ENCODE peak calls at places on chromosomes 1 and 21, in six cellular contexts. V, J, A, E, G and D are unnamed samples.

GRCh38 chr1:22824975-22825374 is 114.3 kb downstream of the EPHB2 start:
- DNase-seq in V (no peak), E (no peak), J (no peak), G (no peak), A (no peak), D (no peak)

GRCh38 chr1:244413736-244414135 is 38.0 kb downstream of the ADSS2 start:
- DNase-seq in J (no peak), G (no peak), V (no peak), A (no peak), E (no peak), D (no peak)

GRCh38 chr1:38047603-38048146 is 1.1 kb upstream of the POU3F1 start:
- DNase-seq in G (no peak), A (no peak), E (no peak), J (no peak), V (no peak), D (no peak)

GRCh38 chr1:167524651-167525050 is 6.3 kb upstream of the CD247 start:
- DNase-seq in E (peak), A (no peak), J (no peak), G (no peak), V (no peak), D (no peak)

GRCh38 chr1:20069932-20070331 is at the start of gene PLA2G5:
- DNase-seq in A (no peak), G (no peak), J (no peak), V (no peak), E (no peak), D (no peak)

GRCh38 chr1:167273027-167273800 is 52.5 kb downstream of the POU2F1 start:
- DNase-seq in G (no peak), A (no peak), V (no peak), E (no peak), J (no peak), D (no peak)

GRCh38 chr1:13775916-13776315 is 75.9 kb downstream of the PRDM2 start:
- DNase-seq in G (no peak), A (no peak), E (no peak), J (no peak), V (no peak), D (no peak)

GRCh38 chr1:40122865-40123264 is 25.8 kb upstream of the PPT1 start:
- DNase-seq in J (no peak), V (no peak), A (no peak), E (peak), G (no peak), D (no peak)

GRCh38 chr1:119988316-119989067 is 81.0 kb downstream of the NOTCH2 start:
- DNase-seq in J (no peak), E (no peak), V (no peak), A (no peak), G (no peak), D (no peak)

GRCh38 chr1:208238710-208239517 is 5.3 kb downstream of the PLXNA2 start:
- DNase-seq in G (peak), J (no peak), A (no peak), V (peak), E (peak), D (peak)

GRCh38 chr1:89566761-89567174 is 42.1 kb downstream of the LRRC8B start:
- DNase-seq in A (no peak), G (no peak), J (no peak), E (no peak), V (no peak), D (no peak)

GRCh38 chr21:21096956-21097355 is 98.7 kb downstream of the NCAM2 start:
- DNase-seq in G (no peak), E (peak), J (no peak), V (no peak), A (no peak), D (no peak)

GRCh38 chr1:66570196-66570595 is 36.2 kb downstream of the SGIP1 start:
- DNase-seq in J (no peak), G (no peak), E (no peak), A (no peak), V (no peak), D (no peak)

GRCh38 chr21:38768385-38769071 is 37.2 kb upstream of the ETS2 start:
- DNase-seq in V (no peak), G (no peak), E (peak), J (no peak), A (no peak), D (peak)

GRCh38 chr1:110136911-110137310 is 13.4 kb upstream of the SLC6A17 start:
- DNase-seq in E (no peak), A (no peak), G (peak), J (no peak), V (no peak), D (no peak)

GRCh38 chr1:63690966-63691365 is 82.9 kb upstream of the ROR1 start:
- DNase-seq in J (no peak), V (no peak), A (no peak), E (no peak), G (no peak), D (no peak)

GRCh38 chr21:31555741-31556191 is 103.7 kb upstream of the SOD1 start:
- DNase-seq in G (no peak), V (no peak), A (peak), E (no peak), J (no peak), D (no peak)

GRCh38 chr1:164092603-164093353 is 466.2 kb upstream of the PBX1 start:
- DNase-seq in J (no peak), G (no peak), V (no peak), E (no peak), A (no peak), D (no peak)

GRCh38 chr1:201500670-201501120 is 6.2 kb downstream of the CSRP1 start:
- DNase-seq in E (no peak), A (no peak), J (no peak), G (no peak), V (no peak), D (no peak)

GRCh38 chr21:34534522-34534921 is 22.5 kb upstream of the KCNE1 start:
- DNase-seq in E (no peak), J (no peak), V (no peak), G (no peak), A (no peak), D (no peak)

GRCh38 chr1:215473943-215474342 is 93.2 kb upstream of the KCTD3 start:
- DNase-seq in J (no peak), A (no peak), E (no peak), V (no peak), G (no peak), D (no peak)

GRCh38 chr1:204438628-204439027 is 27.0 kb upstream of the PPP1R15B start:
- DNase-seq in E (no peak), J (no peak), A (no peak), V (no peak), G (no peak), D (no peak)

GRCh38 chr1:245247791-245248789 is 93.3 kb downstream of the KIF26B start:
- DNase-seq in E (no peak), G (no peak), A (no peak), V (no peak), J (no peak), D (no peak)

GRCh38 chr1:77683836-77684148 is 1.3 kb upstream of the ZZZ3 start:
- DNase-seq in J (no peak), A (no peak), E (no peak), G (no peak), V (no peak), D (no peak)

GRCh38 chr21:34519013-34519412 is 7.0 kb upstream of the KCNE1 start:
- DNase-seq in G (no peak), V (no peak), A (no peak), J (no peak), E (no peak), D (no peak)

GRCh38 chr1:202551683-202552082 is 158.6 kb downstream of the SYT2 start:
- DNase-seq in A (no peak), E (peak), J (no peak), G (no peak), V (no peak), D (no peak)

GRCh38 chr1:230272557-230272956 is 153.6 kb downstream of the PGBD5 start:
- DNase-seq in V (no peak), A (no peak), J (no peak), E (no peak), G (no peak), D (no peak)

GRCh38 chr1:208288495-208288894 is 44.3 kb upstream of the PLXNA2 start:
- DNase-seq in G (no peak), E (no peak), A (no peak), V (no peak), J (no peak), D (no peak)

GRCh38 chr1:232789660-232790059 is 15.6 kb upstream of the MAP10 start:
- DNase-seq in A (no peak), G (no peak), E (no peak), J (no peak), V (no peak), D (no peak)

GRCh38 chr1:66445492-66446181 is 88.3 kb upstream of the SGIP1 start:
- DNase-seq in G (no peak), V (no peak), A (no peak), E (no peak), J (peak), D (no peak)

GRCh38 chr1:238647877-238648276 is 738.5 kb upstream of the CHRM3 start:
- DNase-seq in J (no peak), E (no peak), A (peak), G (no peak), V (no peak), D (no peak)

DNA sequence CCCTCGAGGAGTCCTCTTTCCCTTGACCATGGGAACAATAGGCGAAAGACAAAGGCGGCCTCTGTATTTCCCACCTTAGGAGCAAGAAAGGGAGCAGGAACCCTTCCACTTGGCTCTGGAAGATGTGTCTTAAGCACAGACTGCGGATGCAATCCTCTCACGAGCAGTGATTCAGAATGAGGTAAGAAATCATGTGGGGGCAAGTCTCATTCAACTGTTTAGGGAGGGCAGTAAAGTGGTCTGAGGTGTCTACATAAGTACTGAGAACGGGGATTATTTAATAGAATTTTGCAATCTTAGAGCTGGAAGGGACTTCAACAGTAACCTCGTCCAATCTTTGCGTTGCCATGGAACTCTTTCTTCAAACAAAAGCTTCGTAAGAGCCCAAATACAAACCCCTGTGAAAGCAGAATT is 1.6 kb upstream of the DYRK3 start:
- DNase-seq in G (no peak), A (no peak), E (no peak), V (no peak), J (no peak), D (peak)
- TF ChIP-seq SIN3A in G (no peak), A (no peak), E (no peak), V (no peak), J (no peak), D (no peak)

GRCh38 chr1:24920155-24920925 is 9.7 kb downstream of the RUNX3 start:
- DNase-seq in J (no peak), V (no peak), G (no peak), E (peak), A (no peak), D (no peak)
- TF ChIP-seq POLR2AphosphoS5 in J (no peak), V (no peak), G (no peak), E (no peak), A (no peak), D (no peak)

DNA sequence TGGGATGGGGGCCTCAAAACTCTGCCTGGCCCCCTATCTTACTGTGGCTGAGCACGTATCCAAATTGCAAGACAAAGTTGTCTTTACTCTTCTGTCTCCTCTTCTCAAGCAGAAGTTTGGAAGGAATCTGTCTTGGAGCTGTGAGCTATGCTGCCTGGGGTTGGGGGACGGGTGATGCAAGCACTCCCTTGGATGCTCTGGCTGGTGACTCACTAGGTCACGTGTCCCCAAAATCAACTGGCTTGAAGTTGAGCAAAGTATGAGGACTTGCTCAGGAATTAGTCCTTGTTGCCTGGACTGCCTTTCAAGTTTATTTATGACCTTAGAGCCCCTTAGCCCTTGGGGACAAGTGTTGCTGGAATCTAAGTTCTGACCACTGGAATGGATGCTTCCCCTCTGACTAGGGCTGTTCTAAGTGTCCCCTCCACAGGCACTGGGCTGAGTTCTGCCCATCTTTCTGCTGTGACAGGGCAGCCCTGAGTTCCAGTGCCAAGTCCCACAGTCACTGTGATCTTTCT is 269.5 kb downstream of the HHAT start:
- DNase-seq in G (no peak), E (no peak), J (no peak), A (no peak), V (no peak), D (no peak)
- H3K27ac ChIP-seq in G (peak), E (peak), J (no peak), A (no peak), V (no peak), D (no peak)

DNA sequence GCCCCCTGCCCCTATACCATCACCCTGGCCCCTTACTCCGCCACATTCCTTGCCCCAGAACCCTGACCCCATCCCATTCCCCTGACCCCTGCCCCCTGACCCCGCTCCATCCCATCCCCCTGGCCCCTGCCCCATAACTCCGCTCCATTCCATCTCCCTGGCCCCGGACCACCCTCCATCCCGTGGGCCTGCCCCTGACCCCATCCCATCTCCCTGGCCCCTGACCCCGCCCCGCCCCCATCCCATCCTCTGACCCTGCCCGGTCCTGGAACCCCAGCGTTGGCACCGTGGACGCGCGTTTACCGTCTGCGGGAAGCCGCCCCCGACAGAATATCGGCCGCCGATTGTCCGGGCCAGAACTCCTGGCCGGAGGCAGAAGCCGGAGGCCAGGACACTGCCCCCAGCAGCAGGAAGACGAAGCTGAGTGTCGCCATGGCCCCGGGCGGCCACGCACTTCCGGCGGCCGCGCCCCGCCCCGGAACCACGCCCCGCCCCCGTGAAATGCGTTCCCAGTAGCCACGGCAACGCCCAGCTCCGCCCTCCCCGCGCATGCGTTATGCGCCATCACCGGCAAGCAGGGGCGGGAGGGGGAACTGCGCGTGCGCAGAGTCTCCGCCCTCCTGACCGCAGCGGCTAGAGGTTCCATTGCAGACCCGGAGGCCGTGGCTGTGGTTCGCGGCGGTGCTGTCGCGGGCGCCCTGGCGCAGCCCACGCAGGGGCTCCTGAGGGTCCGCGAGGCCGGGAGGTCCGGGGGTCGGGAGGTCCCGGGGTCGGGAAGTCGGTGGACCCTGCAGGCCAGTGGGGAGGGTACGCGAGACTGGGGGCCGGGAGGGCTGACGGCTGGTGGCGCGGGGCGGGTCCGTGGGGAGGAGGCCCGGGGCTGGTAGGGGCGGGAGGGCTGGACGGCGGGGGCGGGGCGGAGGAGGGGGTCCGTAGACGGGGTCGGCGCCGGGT is at the start of gene POFUT2:
- DNase-seq in J (peak), V (peak), A (peak), E (peak), G (peak), D (no peak)
- TF ChIP-seq SIN3A in J (peak), V (no peak), A (no peak), E (peak), G (no peak), D (no peak)